ENCODE peak calls at places on chromosomes 3 and 15, in four cellular contexts. T is IMR-90, B is H1, H is mesendoderm. Q is an unnamed sample.

GRCh38 chr3:193782280-193782654 is 189.3 kb downstream of the OPA1 start:
- DNase-seq in T (no peak), B (no peak), H (peak; percentile 98), Q (peak; percentile 60)

GRCh38 chr15:44034933-44035624 is 160.0 kb downstream of the FRMD5 start:
- DNase-seq in H (no peak), T (peak; percentile 83), B (no peak), Q (no peak)

GRCh38 chr15:66751579-66751978 is 49.5 kb downstream of the SMAD6 start:
- DNase-seq in T (no peak), H (no peak), B (no peak), Q (no peak)

GRCh38 chr15:58839485-58839884 is 68.4 kb downstream of the MINDY2 start:
- DNase-seq in H (peak; percentile 23), B (no peak), T (peak; percentile 4), Q (no peak)

GRCh38 chr15:69540622-69541021 is 88.0 kb downstream of the RPLP1 start:
- DNase-seq in B (no peak), T (no peak), H (no peak), Q (no peak)

GRCh38 chr3:117939628-117940027 is 1095.0 kb downstream of the IGSF11 start:
- DNase-seq in H (no peak), T (no peak), B (no peak), Q (no peak)

GRCh38 chr3:50418845-50419244 is 59.5 kb upstream of the TMEM115 start:
- DNase-seq in B (no peak), H (peak; percentile 48), T (peak; percentile 16), Q (no peak)

GRCh38 chr15:100687532-100688215 is 85.3 kb downstream of the ASB7 start:
- DNase-seq in B (no peak), T (peak; percentile 86), H (no peak), Q (peak; percentile 4)

GRCh38 chr3:8458711-8459110 is 42.9 kb upstream of the LMCD1 start:
- DNase-seq in B (no peak), H (no peak), T (peak; percentile 95), Q (no peak)

GRCh38 chr3:5430701-5431100 is 243.2 kb downstream of the EDEM1 start:
- DNase-seq in H (no peak), B (no peak), T (no peak), Q (no peak)

GRCh38 chr3:119690043-119690656 is 12.7 kb upstream of the CFAP91 start:
- DNase-seq in H (peak; percentile 30), T (peak; percentile 49), B (no peak), Q (no peak)

GRCh38 chr15:64583519-64583918 is 123.1 kb downstream of the ZNF609 start:
- DNase-seq in B (no peak), T (no peak), H (no peak), Q (no peak)

GRCh38 chr3:174548841-174549623 is 310.1 kb upstream of the NAALADL2 start:
- DNase-seq in T (no peak), H (no peak), B (no peak), Q (no peak)

GRCh38 chr15:71392821-71393220 is 277.6 kb downstream of the THSD4 start:
- DNase-seq in H (no peak), T (no peak), B (no peak), Q (no peak)

GRCh38 chr3:106817706-106818105 is 559.5 kb upstream of the CCDC54 start:
- DNase-seq in H (no peak), T (no peak), B (no peak), Q (no peak)

GRCh38 chr3:157148123-157148889 is 11.6 kb downstream of the CCNL1 start:
- DNase-seq in H (no peak), T (no peak), B (no peak), Q (no peak)

GRCh38 chr15:73959012-73959581 is 32.8 kb downstream of the LOXL1 start:
- DNase-seq in B (no peak), T (no peak), H (no peak), Q (no peak)

GRCh38 chr3:175336406-175337133 is 477.4 kb downstream of the NAALADL2 start:
- DNase-seq in H (no peak), T (no peak), B (no peak), Q (no peak)

GRCh38 chr15:22903961-22904534 is 65.6 kb downstream of the NIPA2 start:
- DNase-seq in H (no peak), T (no peak), B (no peak), Q (no peak)

GRCh38 chr3:60754617-60755016 is 496.6 kb downstream of the FHIT start:
- DNase-seq in B (no peak), H (no peak), T (no peak), Q (no peak)

DNA sequence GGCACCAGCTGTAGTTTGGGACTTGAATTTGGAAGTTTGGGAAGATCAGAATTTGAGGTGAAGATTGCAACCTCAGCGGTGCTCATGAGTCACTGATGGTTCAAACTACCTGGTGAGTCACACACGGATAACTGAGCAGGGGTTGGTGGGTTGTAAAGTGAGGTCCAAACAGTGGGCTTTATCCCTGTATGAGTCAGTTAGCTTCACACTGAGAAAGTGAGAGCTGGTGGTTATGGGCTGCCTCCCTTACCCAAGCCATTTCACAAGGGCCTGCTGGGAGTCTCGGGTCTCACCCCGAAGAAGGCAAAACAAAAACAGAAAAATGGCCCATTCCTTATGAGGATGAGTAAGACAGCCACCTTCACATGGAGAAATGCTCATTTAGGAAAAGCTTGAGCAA is 77.0 kb downstream of the ITGA11 start:
- DNase-seq in B (no peak), H (peak; percentile 74), T (peak; percentile 98), Q (no peak)
- H4K5ac ChIP-seq in B (no peak overlapping the region), H (no peak overlapping the region), T (no peak overlapping the region), Q (no peak overlapping the region)

DNA sequence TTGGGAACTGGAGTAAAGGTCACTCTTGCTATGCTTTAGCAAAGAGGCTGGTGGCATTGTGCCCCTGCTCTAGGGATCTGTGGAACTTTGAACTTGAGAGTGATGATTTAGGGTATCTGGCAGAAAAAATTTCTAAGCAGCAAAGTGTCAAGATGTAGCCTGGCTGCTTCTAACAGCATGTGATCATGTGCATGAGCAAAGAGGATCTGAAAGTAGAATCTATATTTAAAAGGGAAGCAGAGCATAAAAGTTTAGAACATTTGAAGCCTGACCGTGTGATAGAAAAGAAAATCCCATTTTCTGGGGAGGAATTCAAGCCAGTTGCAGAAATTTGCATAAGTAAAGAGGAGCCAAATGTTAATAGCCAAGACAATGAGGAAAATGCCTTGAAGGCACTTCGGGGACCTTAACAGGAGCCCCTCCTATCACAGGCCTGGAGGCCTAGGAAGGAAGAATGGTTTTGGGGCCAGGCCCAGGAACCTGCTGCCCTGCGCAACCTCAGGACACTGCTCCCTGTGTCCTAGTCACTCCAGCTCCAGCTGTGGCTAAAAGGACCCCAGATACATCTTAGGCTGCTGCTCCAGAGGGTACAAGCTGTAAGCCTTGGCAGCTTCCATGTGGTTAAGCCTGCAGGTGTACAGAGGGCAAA is 212.2 kb upstream of the LINGO1 start:
- DNase-seq in H (no peak), B (no peak), T (no peak), Q (no peak)
- H4K5ac ChIP-seq in H (no peak overlapping the region), B (no peak overlapping the region), T (no peak overlapping the region), Q (no peak overlapping the region)

GRCh38 chr15:93985173-93985572 is 246.2 kb upstream of the MCTP2 start:
- DNase-seq in H (no peak), T (no peak), B (no peak), Q (no peak)
- H4K5ac ChIP-seq in H (no peak overlapping the region), T (no peak overlapping the region), B (no peak overlapping the region), Q (no peak overlapping the region)

GRCh38 chr3:46845397-46845859 is 17.8 kb downstream of the MYL3 start:
- DNase-seq in T (peak; percentile 62), H (peak; percentile 92), B (no peak), Q (peak; percentile 64)

GRCh38 chr3:46844851-46845250 is 18.4 kb downstream of the MYL3 start:
- DNase-seq in T (no peak), H (peak; percentile 89), B (peak; percentile 49), Q (no peak)

GRCh38 chr3:46844397-46844796 is 18.8 kb downstream of the MYL3 start:
- DNase-seq in B (no peak), H (peak; percentile 40), T (no peak), Q (no peak)

GRCh38 chr3:46845860-46846623 is 17.2 kb downstream of the MYL3 start:
- DNase-seq in H (peak; percentile 95), T (peak; percentile 57), B (peak; percentile 89), Q (peak; percentile 87)

DNA sequence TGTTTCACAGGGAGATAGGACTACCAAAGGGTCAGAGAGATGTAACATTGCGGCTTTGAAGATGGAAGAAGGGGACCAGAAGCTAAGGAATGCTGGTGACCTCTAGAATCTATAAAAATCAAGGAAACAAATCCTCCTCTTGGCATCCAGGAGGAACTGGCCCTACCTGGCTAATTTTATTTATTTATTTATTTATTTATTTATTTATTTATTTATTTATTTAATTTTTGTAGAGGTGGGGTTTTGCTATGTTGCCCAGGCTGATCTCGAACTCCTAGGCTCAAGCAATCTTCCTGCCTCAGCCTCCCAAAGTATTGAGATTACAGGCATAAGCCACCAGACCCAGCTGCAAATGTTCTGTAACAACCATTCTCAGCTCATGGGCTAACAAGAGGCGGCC is 19.7 kb downstream of the MYL3 start:
- DNase-seq in B (no peak), T (no peak), H (no peak), Q (no peak)
- H4K5ac ChIP-seq in B (no peak overlapping the region), T (no peak overlapping the region), H (no peak overlapping the region), Q (no peak overlapping the region)

GRCh38 chr3:27607370-27607769 is 114.8 kb downstream of the EOMES start:
- DNase-seq in B (no peak), H (peak; percentile 48), T (no peak), Q (no peak)
- H4K5ac ChIP-seq in B (no peak overlapping the region), H (no peak overlapping the region), T (no peak overlapping the region), Q (no peak overlapping the region)

Q was measured in H9.